ENCODE peak calls at places on chromosomes 7 and 10, in nine cellular contexts. O is heart right ventricle, K is mucosa of descending colon, I is MM.1S, G is cardiac muscle cell, J is GM23248, W is endodermal cell, Z is colonic mucosa, T is iPS DF 6.9. V is an unnamed sample.
A peak's percentile ranks its signal among the peaks of the same experiment; 100 is the strongest.

GRCh38 chr7:143042821-143043271 is 9.3 kb upstream of the OR6V1 start:
- DNase-seq in O (no peak), K (no peak), I (peak; percentile 74), G (peak; percentile 10), J (peak; percentile 24), W (no peak), Z (no peak), T (no peak), V (no peak)

GRCh38 chr10:3468919-3469638 is 296.5 kb upstream of the PITRM1 start:
- DNase-seq in O (peak; percentile 51), K (no peak), I (peak; percentile 22), G (no peak), J (peak; percentile 96), W (no peak), Z (no peak), T (no peak), V (no peak)

GRCh38 chr10:121112618-121113384 is 261.6 kb downstream of the WDR11 start:
- DNase-seq in O (no peak), K (no peak), I (no peak), G (no peak), J (no peak), W (peak; percentile 81), Z (no peak), T (no peak), V (no peak)

GRCh38 chr10:85646312-85646711 is 720.3 kb downstream of the GRID1 start:
- DNase-seq in O (no peak), K (no peak), I (no peak), G (no peak), J (no peak), W (peak; percentile 10), Z (no peak), T (no peak), V (no peak)

GRCh38 chr10:18418579-18419210 is 232.7 kb downstream of the NSUN6 start:
- DNase-seq in O (no peak), K (no peak), I (no peak), G (no peak), J (no peak), W (no peak), Z (no peak), T (no peak), V (no peak)

GRCh38 chr7:157702311-157703023 is 365.7 kb downstream of the DNAJB6 start:
- DNase-seq in O (no peak), K (no peak), I (no peak), G (no peak), J (no peak), W (peak; percentile 47), Z (no peak), T (no peak), V (peak; percentile 26)

GRCh38 chr10:127928021-127928806 is 21.3 kb downstream of the PTPRE start:
- DNase-seq in O (no peak), K (no peak), I (no peak), G (no peak), J (peak; percentile 77), W (no peak), Z (no peak), T (no peak), V (no peak)

GRCh38 chr7:39609462-39610149 is 13.8 kb upstream of the RALA start:
- DNase-seq in O (peak; percentile 33), K (peak; percentile 34), I (no peak), G (peak; percentile 24), J (peak; percentile 49), W (peak; percentile 80), Z (no peak), T (no peak), V (no peak)

GRCh38 chr10:14181197-14181936 is 149.4 kb downstream of the FRMD4A start:
- DNase-seq in O (no peak), K (no peak), I (no peak), G (no peak), J (no peak), W (no peak), Z (no peak), T (no peak), V (no peak)

GRCh38 chr7:1664711-1665591 is 5.1 kb upstream of the ELFN1 start:
- DNase-seq in O (peak; percentile 71), K (peak; percentile 68), I (no peak), G (peak; percentile 90), J (peak; percentile 78), W (peak; percentile 94), Z (peak; percentile 50), T (no peak), V (peak; percentile 66)

GRCh38 chr7:129247087-129247486 is 22.3 kb downstream of the AHCYL2 start:
- DNase-seq in O (no peak), K (no peak), I (no peak), G (no peak), J (peak; percentile 9), W (no peak), Z (no peak), T (no peak), V (no peak)

GRCh38 chr7:129245533-129245932 is 20.7 kb downstream of the AHCYL2 start:
- DNase-seq in O (no peak), K (no peak), I (no peak), G (no peak), J (no peak), W (no peak), Z (no peak), T (no peak), V (no peak)

GRCh38 chr7:129238546-129238945 is 13.7 kb downstream of the AHCYL2 start:
- DNase-seq in O (no peak), K (no peak), I (peak; percentile 88), G (no peak), J (no peak), W (no peak), Z (no peak), T (no peak), V (no peak)

GRCh38 chr7:129240119-129240815 is 15.4 kb downstream of the AHCYL2 start:
- DNase-seq in O (no peak), K (no peak), I (no peak), G (no peak), J (peak; percentile 46), W (no peak), Z (no peak), T (no peak), V (no peak)

DNA sequence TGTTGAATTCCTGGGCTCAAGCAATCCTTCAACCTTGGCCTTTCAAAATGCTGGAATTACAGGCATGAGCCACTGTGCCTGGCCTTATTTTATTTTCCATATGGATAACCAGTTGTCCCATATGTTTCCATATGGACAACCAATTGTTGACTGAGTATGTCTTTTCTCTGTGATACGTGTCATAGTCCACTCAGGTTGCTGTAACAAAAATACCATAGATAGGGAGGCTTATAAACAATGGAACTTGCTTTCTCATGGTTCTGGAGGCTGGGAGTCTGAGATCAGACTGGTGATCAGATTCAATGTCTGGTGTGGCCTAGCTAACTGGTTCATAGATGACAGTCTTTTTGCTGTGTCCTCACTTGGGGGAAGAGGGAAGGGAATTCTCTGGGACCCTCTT is 19.4 kb downstream of the AHCYL2 start:
- DNase-seq in O (no peak), K (no peak), I (no peak), G (no peak), J (no peak), W (no peak), Z (no peak), T (no peak), V (no peak)
- H3K4me3 ChIP-seq in O (no peak overlapping the region), K (no peak overlapping the region), I (no peak overlapping the region), G (no peak overlapping the region), J (no peak overlapping the region), W (no peak overlapping the region), Z (no peak overlapping the region), T (no peak overlapping the region), V (no peak overlapping the region)

GRCh38 chr10:131022369-131022768 is 289.2 kb downstream of the TCERG1L start:
- DNase-seq in O (no peak), K (no peak), I (no peak), G (no peak), J (no peak), W (no peak), Z (no peak), T (no peak), V (no peak)
- H3K9me3 ChIP-seq in O (no peaks in the 10 kb centered on the region), K (no peaks in the 10 kb centered on the region), I (no peaks in the 10 kb centered on the region), G (no peaks in the 10 kb centered on the region), J (no peaks in the 10 kb centered on the region), W (no peaks in the 10 kb centered on the region), Z (no peaks in the 10 kb centered on the region), T (peaks cover 35% of the 10 kb centered on the region), V (no peaks in the 10 kb centered on the region)

DNA sequence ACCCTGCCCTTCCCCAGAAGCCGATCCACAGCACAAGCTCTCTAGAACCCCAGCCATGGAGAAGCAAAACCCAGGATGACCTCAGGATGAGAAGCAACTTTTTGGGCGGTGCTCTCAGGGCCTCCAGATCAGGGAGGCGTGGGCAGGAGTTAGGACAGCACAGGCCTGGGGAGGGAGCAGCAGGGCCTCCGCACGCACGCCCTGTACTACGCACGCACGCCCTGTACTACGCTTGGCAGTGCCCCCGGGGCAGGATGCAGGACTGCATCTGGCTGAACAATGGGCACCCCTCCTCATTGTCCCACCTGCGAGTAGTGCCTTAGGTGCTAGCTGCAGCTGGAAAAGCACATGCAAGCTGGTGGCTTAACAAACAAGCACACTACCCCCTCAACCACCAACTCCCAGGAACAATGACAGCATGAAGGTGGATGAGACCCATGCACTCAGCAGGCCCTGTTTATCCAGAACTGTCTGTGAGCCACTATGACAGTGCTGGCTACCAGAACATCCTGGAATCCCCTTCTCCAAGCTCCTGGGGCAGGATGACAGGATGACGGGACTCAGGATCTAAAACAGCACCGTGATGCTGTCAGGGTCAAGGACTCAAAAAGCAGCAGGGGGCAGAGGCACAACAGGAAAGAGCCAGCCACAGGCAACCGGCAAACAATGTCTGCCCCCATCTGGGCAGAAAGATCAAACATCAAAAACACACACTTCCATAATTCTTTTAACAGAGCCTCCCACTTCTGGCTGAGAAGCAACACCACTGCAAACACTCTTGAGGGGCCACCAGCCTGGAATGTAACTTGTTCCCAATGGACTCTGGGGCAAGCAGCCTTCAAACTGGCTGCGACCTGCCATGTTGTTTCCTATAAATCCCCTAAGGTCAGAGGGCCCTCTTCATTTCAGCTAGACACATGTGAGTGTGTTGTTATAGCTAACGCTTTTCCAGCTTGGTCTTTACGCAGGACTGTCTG is 11.7 kb downstream of the PODXL start:
- DNase-seq in O (no peak), K (no peak), I (no peak), G (peak; percentile 73), J (peak; percentile 44), W (peak; percentile 84), Z (no peak), T (no peak), V (no peak)
- H3K4me3 ChIP-seq in O (no peak overlapping the region), K (no peak overlapping the region), I (no peak overlapping the region), G (no peak overlapping the region), J (no peak overlapping the region), W (peak overlapping the region; percentile 65), Z (no peak overlapping the region), T (no peak overlapping the region), V (no peak overlapping the region)

GRCh38 chr7:159084069-159084801 is 60.4 kb downstream of the VIPR2 start:
- DNase-seq in O (peak; percentile 55), K (no peak), I (no peak), G (no peak), J (no peak), W (peak; percentile 34), Z (no peak), T (no peak), V (no peak)

GRCh38 chr7:159078911-159079270 is 65.8 kb downstream of the VIPR2 start:
- DNase-seq in O (no peak), K (no peak), I (no peak), G (no peak), J (no peak), W (peak; percentile 24), Z (no peak), T (no peak), V (no peak)

GRCh38 chr7:159086301-159086925 is 58.3 kb downstream of the VIPR2 start:
- DNase-seq in O (no peak), K (no peak), I (no peak), G (no peak), J (no peak), W (peak; percentile 29), Z (no peak), T (no peak), V (no peak)

GRCh38 chr7:159083698-159084068 is 61.0 kb downstream of the VIPR2 start:
- DNase-seq in O (no peak), K (no peak), I (no peak), G (no peak), J (no peak), W (peak; percentile 33), Z (no peak), T (no peak), V (peak; percentile 47)

GRCh38 chr7:159083001-159083697 is 61.5 kb downstream of the VIPR2 start:
- DNase-seq in O (peak; percentile 50), K (no peak), I (no peak), G (no peak), J (no peak), W (no peak), Z (no peak), T (no peak), V (no peak)
- H3K9me3 ChIP-seq in O (no peaks in the 10 kb centered on the region), K (no peaks in the 10 kb centered on the region), I (no peaks in the 10 kb centered on the region), G (no peaks in the 10 kb centered on the region), J (no peaks in the 10 kb centered on the region), W (peaks cover 36% of the 10 kb centered on the region), Z (no peaks in the 10 kb centered on the region), T (no peaks in the 10 kb centered on the region), V (no peaks in the 10 kb centered on the region)